ENCODE peak calls at places on chromosome 16, in five cellular contexts. G is OCI-LY7, F is adrenal gland, H is tibial nerve, N is neural progenitor cell. B is an unnamed sample.
A peak's percentile ranks its signal among the peaks of the same experiment; 100 is the strongest.

GRCh38 chr16:22726868-22727267 is 87.1 kb upstream of the HS3ST2 start:
- DNase-seq in G (no peak), F (no peak), H (no peak), N (no peak), B (no peak)

GRCh38 chr16:2082171-2082982 is 34.6 kb downstream of the TSC2 start:
- DNase-seq in G (no peak), F (peak; percentile 91), H (no peak), N (no peak), B (no peak)

GRCh38 chr16:85169333-85170065 is 57.2 kb upstream of the CIBAR2 start:
- DNase-seq in G (no peak), F (peak; percentile 17), H (no peak), N (peak; percentile 71), B (no peak)

GRCh38 chr16:73949574-73950348 is 346.9 kb upstream of the PSMD7 start:
- DNase-seq in G (no peak), F (peak; percentile 54), H (peak; percentile 45), N (no peak), B (no peak)

GRCh38 chr16:55443434-55443833 is 35.6 kb upstream of the MMP2 start:
- DNase-seq in G (no peak), F (no peak), H (no peak), N (no peak), B (no peak)

GRCh38 chr16:64375386-64375980 is 746.4 kb downstream of the CDH11 start:
- DNase-seq in G (no peak), F (no peak), H (no peak), N (no peak), B (no peak)

GRCh38 chr16:66908762-66909559 is 9.7 kb downstream of the CDH16 start:
- DNase-seq in G (no peak), F (no peak), H (no peak), N (no peak), B (no peak)

GRCh38 chr16:8874388-8874787 is 5.6 kb upstream of the CARHSP1 start:
- DNase-seq in G (no peak), F (no peak), H (no peak), N (no peak), B (no peak)

GRCh38 chr16:29230671-29231091 is 175.8 kb downstream of the NPIPB11 start:
- DNase-seq in G (no peak), F (no peak), H (peak; percentile 3), N (peak; percentile 66), B (no peak)

GRCh38 chr16:85037050-85037410 is 9.4 kb downstream of the KIAA0513 start:
- DNase-seq in G (no peak), F (peak; percentile 91), H (peak; percentile 21), N (no peak), B (no peak)

GRCh38 chr16:51388516-51388951 is 237.5 kb upstream of the SALL1 start:
- DNase-seq in G (no peak), F (no peak), H (no peak), N (no peak), B (no peak)

GRCh38 chr16:57642368-57643135 is 14.1 kb downstream of the ADGRG1 start:
- DNase-seq in G (no peak), F (no peak), H (no peak), N (no peak), B (no peak)
- H3K4me1 ChIP-seq in G (no peaks in the 10 kb centered on the region), F (peaks cover 23% of the 10 kb centered on the region), H (peaks cover 46% of the 10 kb centered on the region), N (peaks cover 30% of the 10 kb centered on the region), B (peaks cover 89% of the 10 kb centered on the region)

DNA sequence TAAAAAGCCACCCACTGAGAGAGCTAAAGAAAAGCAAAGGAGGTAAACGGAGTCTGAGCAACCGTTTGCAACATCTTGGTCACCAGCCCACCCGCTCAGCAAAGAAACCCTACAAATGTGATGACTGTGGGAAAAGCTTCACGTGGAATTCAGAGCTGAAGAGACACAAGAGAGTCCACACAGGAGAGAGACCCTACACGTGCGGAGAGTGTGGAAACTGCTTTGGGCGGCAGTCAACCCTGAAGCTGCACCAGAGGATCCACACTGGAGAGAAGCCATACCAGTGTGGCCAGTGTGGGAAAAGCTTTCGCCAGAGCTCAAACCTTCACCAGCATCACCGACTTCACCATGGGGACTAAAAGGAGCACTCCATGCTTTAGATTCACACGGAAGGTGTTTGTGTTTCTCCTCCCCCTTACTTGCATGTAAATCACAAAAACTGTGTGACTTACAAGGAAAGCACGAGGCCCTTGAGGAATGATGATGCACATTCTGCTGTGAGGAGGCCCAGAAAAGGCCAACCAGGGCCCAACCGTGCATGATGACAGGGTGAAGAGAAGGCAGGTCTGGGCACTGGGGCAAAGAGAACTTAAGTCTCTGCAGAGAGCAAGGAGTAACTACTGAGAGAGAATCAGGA is 7.7 kb downstream of the ZNF174 start:
- DNase-seq in G (no peak), F (no peak), H (no peak), N (no peak), B (no peak)
- H3K9me3 ChIP-seq in G (no peaks in the 10 kb centered on the region), F (peaks cover 15% of the 10 kb centered on the region), H (peaks cover 98% of the 10 kb centered on the region), N (peaks cover 48% of the 10 kb centered on the region), B (peaks cover 94% of the 10 kb centered on the region)

GRCh38 chr16:24045641-24046040 is 209.9 kb downstream of the PRKCB start:
- DNase-seq in G (peak; percentile 24), F (no peak), H (no peak), N (peak; percentile 83), B (no peak)
- TF ChIP-seq CTCF in G (peak; percentile 64), F (peak; percentile 23), H (peak; percentile 10), N (peak; percentile 82), B (peak; percentile 39)

DNA sequence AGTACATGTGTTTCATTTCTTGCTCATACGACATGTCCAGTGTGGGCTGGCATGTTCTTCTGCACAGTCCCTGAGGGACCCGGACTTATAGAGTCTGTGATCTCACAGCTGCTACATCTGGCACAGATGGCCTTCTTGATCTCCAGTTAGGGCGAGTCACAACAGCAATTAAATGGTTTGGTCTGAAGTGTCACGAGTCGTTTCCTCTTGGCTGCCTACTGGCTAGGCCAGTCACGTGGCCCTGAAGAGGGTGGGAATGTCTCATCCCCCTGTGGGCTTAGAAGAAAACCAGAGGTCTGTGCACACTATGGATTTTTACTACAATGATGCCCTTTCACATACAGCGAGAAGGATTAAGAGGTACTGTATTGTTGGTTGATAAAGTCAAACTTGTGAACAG is 443.6 kb downstream of the WWOX start:
- DNase-seq in G (no peak), F (no peak), H (no peak), N (no peak), B (no peak)
- H3K4me1 ChIP-seq in G (no peaks in the 10 kb centered on the region), F (no peaks in the 10 kb centered on the region), H (no peaks in the 10 kb centered on the region), N (no peaks in the 10 kb centered on the region), B (no peaks in the 10 kb centered on the region)

DNA sequence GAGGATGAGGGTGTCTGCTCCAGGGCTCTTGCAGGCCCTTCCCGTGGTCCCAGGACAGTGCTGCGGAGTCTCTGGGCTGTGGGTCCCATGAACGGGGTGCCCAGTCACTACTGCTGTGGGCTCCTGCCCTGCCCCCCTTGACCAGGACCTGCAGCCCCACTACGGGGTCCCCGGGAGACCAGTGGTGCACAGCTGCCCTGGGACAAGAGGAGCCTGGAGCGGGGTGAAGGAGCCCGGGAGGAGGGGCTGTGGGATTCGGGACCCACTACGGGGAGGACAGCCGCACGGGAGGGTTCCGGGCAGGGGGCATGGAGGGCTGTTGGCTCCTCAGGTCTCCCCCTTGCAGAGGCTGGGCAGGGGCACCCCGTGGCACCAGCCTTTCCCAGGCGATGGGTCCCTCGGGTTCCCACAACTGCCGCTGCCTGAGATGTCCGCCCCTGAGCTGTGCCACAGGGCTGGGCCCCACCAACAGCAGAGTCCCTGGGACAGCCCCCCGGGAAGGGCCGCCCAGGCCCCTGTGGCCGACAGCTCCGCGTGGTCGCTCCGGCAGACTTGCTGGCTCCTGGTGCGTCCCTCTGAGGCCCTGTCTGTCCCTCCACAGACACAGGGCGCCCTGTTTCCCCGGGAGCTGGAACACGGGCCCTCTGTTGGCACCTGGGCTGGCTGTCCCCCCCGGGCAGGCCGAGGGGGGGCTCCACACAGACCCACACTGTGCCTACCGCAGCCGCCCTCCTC is 52.1 kb upstream of the GNG13 start:
- DNase-seq in G (no peak), F (no peak), H (no peak), N (no peak), B (no peak)
- H3K9me3 ChIP-seq in G (no peaks in the 10 kb centered on the region), F (no peaks in the 10 kb centered on the region), H (no peaks in the 10 kb centered on the region), N (no peaks in the 10 kb centered on the region), B (no peaks in the 10 kb centered on the region)

GRCh38 chr16:62041401-62041800 is 5.2 kb upstream of the CDH8 start:
- DNase-seq in G (peak; percentile 8), F (peak; percentile 37), H (no peak), N (peak; percentile 84), B (no peak)
- TF ChIP-seq CTCF in G (peak; percentile 65), F (peak; percentile 41), H (peak; percentile 20), N (peak; percentile 77), B (peak; percentile 51)

GRCh38 chr16:10277597-10277996 is 95.4 kb upstream of the GRIN2A start:
- DNase-seq in G (no peak), F (no peak), H (no peak), N (no peak), B (no peak)
- H3K4me1 ChIP-seq in G (peaks cover 25% of the 10 kb centered on the region), F (no peaks in the 10 kb centered on the region), H (no peaks in the 10 kb centered on the region), N (no peaks in the 10 kb centered on the region), B (no peaks in the 10 kb centered on the region)